ENCODE peak calls at places on chromosomes 6 and 20, in seven cellular contexts. N is fibroblast of lung, E is endothelial cell of umbilical vein, G is testis, Z is adrenal gland, I is ovary, V is mucosa of descending colon. B is an unnamed sample.

GRCh38 chr6:109795994-109796555 is 105.0 kb downstream of the FIG4 start:
- DNase-seq in N (no peak), E (peak), G (no peak), Z (no peak), I (no peak), V (no peak), B (peak)

GRCh38 chr6:124964084-124964763 is 2.0 kb downstream of the RNF217 start:
- DNase-seq in N (peak), E (peak), G (peak), Z (peak), I (no peak), V (peak), B (peak)

GRCh38 chr6:24859608-24860007 is 60.9 kb upstream of the ARMH2 start:
- DNase-seq in N (no peak), E (no peak), G (no peak), Z (no peak), I (no peak), V (no peak), B (no peak)

GRCh38 chr6:45187841-45188240 is 140.3 kb upstream of the RUNX2 start:
- DNase-seq in N (peak), E (no peak), G (no peak), Z (no peak), I (no peak), V (no peak), B (peak)

GRCh38 chr6:147651249-147652063 is 143.0 kb downstream of the SAMD5 start:
- DNase-seq in N (peak), E (peak), G (peak), Z (no peak), I (no peak), V (peak), B (no peak)

GRCh38 chr20:63074631-63075030 is 67.9 kb upstream of the BHLHE23 start:
- DNase-seq in N (no peak), E (no peak), G (no peak), Z (no peak), I (no peak), V (no peak), B (no peak)

GRCh38 chr6:83511901-83512681 is at the start of gene PRSS35:
- DNase-seq in N (peak), E (peak), G (peak), Z (peak), I (peak), V (peak), B (peak)

GRCh38 chr6:49890988-49891387 is 24.7 kb upstream of the CRISP1 start:
- DNase-seq in N (no peak), E (no peak), G (no peak), Z (no peak), I (no peak), V (no peak), B (no peak)

GRCh38 chr6:74447013-74447412 is 751.0 kb downstream of the CD109 start:
- DNase-seq in N (peak), E (no peak), G (no peak), Z (no peak), I (no peak), V (no peak), B (no peak)

GRCh38 chr6:127547909-127548649 is 28.9 kb upstream of the C6orf58 start:
- DNase-seq in N (peak), E (no peak), G (no peak), Z (no peak), I (no peak), V (no peak), B (no peak)
- TF ChIP-seq CTCF in N (peak), E (no peak), G (no peak), Z (no peak), I (no peak), V (no peak), B (peak)

GRCh38 chr20:40464731-40465208 is 224.3 kb downstream of the MAFB start:
- DNase-seq in N (no peak), E (no peak), G (no peak), Z (no peak), I (no peak), V (no peak), B (no peak)
- TF ChIP-seq CTCF in N (no peak), E (no peak), G (no peak), Z (no peak), I (no peak), V (no peak), B (no peak)

DNA sequence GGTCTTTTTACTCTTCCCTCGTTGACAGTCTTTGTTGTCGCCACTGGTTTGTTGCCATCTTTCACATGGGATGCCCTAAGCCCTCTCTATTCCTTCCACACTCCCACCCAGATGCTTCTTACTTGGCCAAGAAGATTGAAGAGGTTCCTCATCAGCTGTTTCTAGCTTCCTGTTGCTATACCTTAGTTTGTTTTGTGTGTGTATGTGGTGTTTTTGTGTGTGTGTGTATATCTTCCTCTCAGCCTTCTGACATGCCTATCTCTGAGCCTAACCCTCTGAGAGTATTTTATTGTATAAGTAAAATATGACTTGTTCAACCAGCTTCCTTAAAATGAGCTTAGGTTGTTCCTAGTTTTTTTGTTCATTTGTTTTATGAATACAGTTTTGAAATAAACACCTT is 35.9 kb downstream of the ENPP1 start:
- DNase-seq in N (no peak), E (no peak), G (no peak), Z (no peak), I (no peak), V (no peak), B (no peak)
- TF ChIP-seq CTCF in N (no peak), E (no peak), G (no peak), Z (no peak), I (no peak), V (no peak), B (no peak)

GRCh38 chr6:17281100-17281496 is at the start of gene RBM24:
- DNase-seq in N (peak), E (peak), G (peak), Z (peak), I (peak), V (peak), B (peak)
- TF ChIP-seq CTCF in N (peak), E (peak), G (no peak), Z (peak), I (no peak), V (no peak), B (peak)

GRCh38 chr6:10742251-10742650 is 5.4 kb upstream of the TMEM14B start:
- DNase-seq in N (no peak), E (no peak), G (no peak), Z (no peak), I (no peak), V (no peak), B (no peak)
- TF ChIP-seq CTCF in N (no peak), E (no peak), G (no peak), Z (no peak), I (no peak), V (no peak), B (no peak)

GRCh38 chr6:79134699-79135474 is 56.8 kb upstream of the PHIP start:
- DNase-seq in N (no peak), E (no peak), G (peak), Z (no peak), I (no peak), V (no peak), B (no peak)
- TF ChIP-seq CTCF in N (no peak), E (no peak), G (no peak), Z (no peak), I (no peak), V (no peak), B (no peak)

GRCh38 chr6:139374357-139375238 is at the start of gene CITED2:
- DNase-seq in N (peak), E (peak), G (peak), Z (peak), I (peak), V (peak), B (peak)
- TF ChIP-seq CTCF in N (no peak), E (no peak), G (no peak), Z (peak), I (no peak), V (no peak), B (peak)

GRCh38 chr6:27177454-27178000 is 70.0 kb upstream of the PRSS16 start:
- DNase-seq in N (peak), E (peak), G (peak), Z (peak), I (peak), V (peak), B (peak)
- TF ChIP-seq CTCF in N (peak), E (peak), G (peak), Z (peak), I (peak), V (peak), B (peak)